ENCODE peak calls at places on chromosome 20, in five cellular contexts. Z is HL-60, V is GM12878, F is HCT116, N is breast epithelium. U is an unnamed sample.

GRCh38 chr20:8646026-8646425 is 422.9 kb upstream of the PLCB4 start:
- DNase-seq in Z (no peak), V (no peak), F (no peak), N (no peak), U (no peak)

GRCh38 chr20:48586728-48587127 is 241.1 kb downstream of the PREX1 start:
- DNase-seq in Z (no peak), V (no peak), F (no peak), N (peak; percentile 44), U (no peak)

GRCh38 chr20:59025086-59025485 is 5.9 kb downstream of the TUBB1 start:
- DNase-seq in Z (no peak), V (no peak), F (no peak), N (no peak), U (no peak)

GRCh38 chr20:59295531-59295930 is 4.9 kb upstream of the EDN3 start:
- DNase-seq in Z (no peak), V (no peak), F (no peak), N (no peak), U (no peak)

GRCh38 chr20:9516658-9516987 is 2.2 kb downstream of the LAMP5 start:
- DNase-seq in Z (no peak), V (no peak), F (no peak), N (no peak), U (no peak)

GRCh38 chr20:32562495-32562911 is 22.6 kb downstream of the NOL4L start:
- DNase-seq in Z (no peak), V (no peak), F (no peak), N (no peak), U (no peak)

GRCh38 chr20:481167-481566 is 18.8 kb upstream of the TBC1D20 start:
- DNase-seq in Z (no peak), V (no peak), F (no peak), N (no peak), U (no peak)

GRCh38 chr20:53725575-53725970 is 131.9 kb upstream of the ZNF217 start:
- DNase-seq in Z (no peak), V (no peak), F (no peak), N (no peak), U (no peak)

GRCh38 chr20:49914310-49915117 is 815 bp downstream of the SPATA2 start:
- DNase-seq in Z (peak; percentile 45), V (no peak), F (no peak), N (no peak), U (no peak)

GRCh38 chr20:31715766-31716165 is 6.9 kb downstream of the BCL2L1 start:
- DNase-seq in Z (no peak), V (no peak), F (no peak), N (no peak), U (no peak)

GRCh38 chr20:12391099-12391498 is 473.4 kb downstream of the BTBD3 start:
- DNase-seq in Z (no peak), V (no peak), F (no peak), N (no peak), U (no peak)

GRCh38 chr20:60007452-60007851 is 49.2 kb downstream of the CDH26 start:
- DNase-seq in Z (no peak), V (no peak), F (no peak), N (no peak), U (no peak)

GRCh38 chr20:14707026-14707680 is 369.7 kb upstream of the FLRT3 start:
- DNase-seq in Z (no peak), V (no peak), F (no peak), N (no peak), U (no peak)

GRCh38 chr20:38651154-38651553 is 49.5 kb downstream of the ARHGAP40 start:
- DNase-seq in Z (no peak), V (no peak), F (no peak), N (no peak), U (no peak)

GRCh38 chr20:45972500-45973183 is 639 bp upstream of the ZNF335 start:
- DNase-seq in Z (no peak), V (no peak), F (no peak), N (no peak), U (peak; percentile 92)

GRCh38 chr20:50280851-50281655 is 90.4 kb downstream of the CEBPB start:
- DNase-seq in Z (no peak), V (no peak), F (no peak), N (no peak), U (no peak)

GRCh38 chr20:49987015-49987867 is 4.5 kb downstream of the SNAI1 start:
- DNase-seq in Z (no peak), V (no peak), F (no peak), N (no peak), U (no peak)

GRCh38 chr20:13029687-13030510 is 21.1 kb downstream of the SPTLC3 start:
- DNase-seq in Z (no peak), V (no peak), F (peak; percentile 12), N (no peak), U (no peak)

GRCh38 chr20:36917943-36918342 is 33.6 kb downstream of the SAMHD1 start:
- DNase-seq in Z (no peak), V (no peak), F (no peak), N (no peak), U (no peak)

GRCh38 chr20:20368414-20369352 is 779 bp downstream of the INSM1 start:
- DNase-seq in Z (no peak), V (no peak), F (no peak), N (no peak), U (peak; percentile 44)

GRCh38 chr20:8721098-8721497 is 347.8 kb upstream of the PLCB4 start:
- DNase-seq in Z (peak; percentile 41), V (peak; percentile 7), F (peak; percentile 18), N (no peak), U (no peak)

GRCh38 chr20:62879275-62880146 is 17.9 kb upstream of the TCFL5 start:
- DNase-seq in Z (no peak), V (no peak), F (no peak), N (no peak), U (no peak)
- TF ChIP-seq POLR2AphosphoS5 in Z (no peak), V (no peak), F (no peak), N (no peak), U (no peak)

GRCh38 chr20:18157102-18157501 is 19.4 kb downstream of the KAT14 start:
- DNase-seq in Z (no peak), V (no peak), F (no peak), N (no peak), U (no peak)

GRCh38 chr20:18156045-18156444 is 18.4 kb downstream of the KAT14 start:
- DNase-seq in Z (no peak), V (no peak), F (no peak), N (no peak), U (no peak)

DNA sequence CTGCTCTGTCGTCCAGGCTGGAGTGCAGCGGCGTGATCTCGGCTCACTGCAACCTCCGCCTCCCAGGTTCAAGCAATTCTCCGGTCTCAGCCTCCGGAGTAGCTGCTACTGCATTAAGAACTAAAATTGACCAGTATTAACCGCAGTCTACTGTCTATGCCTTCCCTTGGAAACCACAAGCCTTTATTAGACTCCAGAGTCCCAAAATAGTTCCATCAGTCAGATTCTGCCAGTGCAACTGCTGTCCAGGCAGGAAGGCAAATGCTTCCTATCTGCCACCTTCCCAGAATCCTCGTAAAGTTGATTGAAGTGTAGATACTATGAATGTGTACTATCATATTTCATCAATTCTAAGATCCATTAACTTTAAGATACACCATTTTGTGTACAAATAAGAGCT is 16.7 kb downstream of the KAT14 start:
- DNase-seq in Z (no peak), V (no peak), F (no peak), N (no peak), U (no peak)
- TF ChIP-seq POLR2AphosphoS5 in Z (no peak), V (no peak), F (no peak), N (no peak), U (no peak)

GRCh38 chr20:51800132-51800721 is 2.1 kb downstream of the SALL4 start:
- DNase-seq in Z (peak; percentile 5), V (no peak), F (peak; percentile 35), N (peak; percentile 64), U (peak; percentile 74)
- TF ChIP-seq POLR2AphosphoS5 in Z (no peak), V (no peak), F (no peak), N (no peak), U (no peak)

GRCh38 chr20:47281376-47281775 is 75.1 kb downstream of the ZMYND8 start:
- DNase-seq in Z (no peak), V (no peak), F (no peak), N (no peak), U (no peak)
- TF ChIP-seq POLR2AphosphoS5 in Z (no peak), V (no peak), F (no peak), N (no peak), U (no peak)

DNA sequence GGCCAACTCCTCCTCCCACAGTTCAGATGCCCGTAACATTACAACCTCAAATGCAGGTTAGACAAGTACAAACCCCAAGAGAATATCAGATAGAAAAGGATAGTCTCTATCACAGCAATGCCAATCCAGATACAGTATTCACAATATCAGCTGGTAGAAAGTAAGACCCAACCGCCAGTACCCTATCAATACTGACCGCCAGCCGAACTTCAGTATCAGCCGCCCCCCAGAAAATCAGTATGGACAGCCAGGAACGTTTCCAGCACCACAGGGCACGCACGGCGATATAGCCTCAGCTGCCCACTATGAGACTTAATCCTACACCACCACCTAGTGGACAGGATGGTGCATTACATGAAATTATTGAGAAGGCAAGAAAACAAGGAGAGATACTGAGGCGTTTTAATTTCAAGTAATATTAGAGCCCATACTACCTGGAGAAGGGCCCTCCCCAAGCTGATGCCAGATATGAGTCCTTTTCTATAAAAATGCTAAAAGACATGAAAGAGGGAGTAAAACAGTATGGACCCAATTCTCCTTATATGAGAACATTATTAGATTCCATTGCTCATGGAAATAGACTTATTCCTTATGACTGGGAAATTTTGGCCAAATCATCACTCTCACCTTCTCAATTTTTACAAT is 17.6 kb upstream of the EIF2S2 start:
- DNase-seq in Z (peak; percentile 66), V (peak; percentile 9), F (peak; percentile 75), N (no peak), U (peak; percentile 55)
- TF ChIP-seq POLR2AphosphoS5 in Z (no peak), V (no peak), F (no peak), N (no peak), U (no peak)

GRCh38 chr20:4896971-4897497 is 104.3 kb downstream of the SLC23A2 start:
- DNase-seq in Z (peak; percentile 54), V (no peak), F (no peak), N (no peak), U (no peak)

GRCh38 chr20:4896119-4896700 is 105.1 kb downstream of the SLC23A2 start:
- DNase-seq in Z (no peak), V (no peak), F (no peak), N (no peak), U (no peak)

GRCh38 chr20:4897600-4897999 is 103.7 kb downstream of the SLC23A2 start:
- DNase-seq in Z (no peak), V (no peak), F (no peak), N (no peak), U (no peak)

GRCh38 chr20:4898845-4899244 is 102.5 kb downstream of the SLC23A2 start:
- DNase-seq in Z (no peak), V (no peak), F (no peak), N (no peak), U (no peak)

DNA sequence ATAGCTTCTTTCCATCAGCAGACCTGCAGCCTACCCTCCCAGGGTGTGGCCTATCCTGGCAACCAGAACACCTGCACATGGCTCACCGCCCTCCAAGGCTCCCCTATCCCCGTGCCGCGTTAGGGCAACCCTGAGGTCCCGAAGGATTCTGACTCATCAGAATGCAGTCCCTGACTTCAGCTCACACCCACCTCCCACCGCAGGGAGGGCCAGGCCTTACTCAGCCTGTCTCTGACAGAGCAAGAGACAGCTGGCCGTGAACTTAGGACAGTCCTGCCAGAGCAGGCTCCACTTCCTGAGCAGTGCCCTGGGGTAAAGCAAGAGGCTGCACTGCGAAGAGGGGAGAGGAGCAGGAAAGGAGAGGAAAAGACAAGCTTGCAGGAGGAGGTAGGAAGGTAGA is 103.0 kb downstream of the SLC23A2 start:
- DNase-seq in Z (no peak), V (no peak), F (peak; percentile 26), N (no peak), U (no peak)
- TF ChIP-seq POLR2AphosphoS5 in Z (no peak), V (no peak), F (no peak), N (no peak), U (no peak)

GRCh38 chr20:1979116-1979778 is 14.6 kb downstream of the PDYN start:
- DNase-seq in Z (no peak), V (no peak), F (no peak), N (no peak), U (no peak)
- TF ChIP-seq POLR2AphosphoS5 in Z (no peak), V (no peak), F (no peak), N (no peak), U (no peak)

U was measured in GM12891.